ENCODE peak calls at places on chromosomes 11 and 22, in four cellular contexts. S is GM23338, W is sigmoid colon, R is Panc1. J is an unnamed sample.

GRCh38 chr11:69817265-69818236 is 1.7 kb downstream of the FGF3 start:
- DNase-seq in R (no peak), W (no peak), S (peak), J (no peak)

GRCh38 chr11:6320411-6321207 is at the start of gene CAVIN3:
- DNase-seq in R (no peak), W (peak), S (peak), J (peak)

GRCh38 chr11:114438303-114438702 is 964 bp upstream of the REXO2 start:
- DNase-seq in W (no peak), S (peak), R (no peak), J (no peak)

GRCh38 chr11:110584150-110584549 is 128.1 kb downstream of the ARHGAP20 start:
- DNase-seq in S (no peak), W (no peak), R (no peak), J (no peak)

GRCh38 chr11:126561327-126561893 is 205.9 kb downstream of the ST3GAL4 start:
- DNase-seq in S (peak), R (no peak), W (no peak), J (peak)

GRCh38 chr11:116267146-116267545 is 505.6 kb downstream of the BUD13 start:
- DNase-seq in R (no peak), S (no peak), W (no peak), J (no peak)

GRCh38 chr11:94747136-94748110 is 20.7 kb upstream of the AMOTL1 start:
- DNase-seq in W (no peak), S (no peak), R (no peak), J (no peak)

GRCh38 chr11:117834068-117834810 is 9.7 kb upstream of the FXYD2 start:
- DNase-seq in W (peak), R (no peak), S (no peak), J (no peak)

GRCh38 chr11:108880510-108880909 is 215.6 kb downstream of the DDX10 start:
- DNase-seq in S (no peak), R (no peak), W (no peak), J (no peak)

GRCh38 chr11:27416568-27417176 is 53.7 kb upstream of the CCDC34 start:
- DNase-seq in R (no peak), S (no peak), W (no peak), J (peak)

GRCh38 chr11:121418625-121419114 is 33.4 kb upstream of the SORL1 start:
- DNase-seq in W (no peak), R (no peak), S (no peak), J (no peak)

GRCh38 chr11:130861902-130862552 is 54.3 kb downstream of the SNX19 start:
- DNase-seq in W (peak), S (peak), R (peak), J (peak)

GRCh38 chr11:66338276-66339162 is 2.3 kb upstream of the RIN1 start:
- DNase-seq in W (peak), S (no peak), R (no peak), J (no peak)

GRCh38 chr11:279040-279965 is 1.1 kb downstream of the NLRP6 start:
- DNase-seq in S (no peak), R (no peak), W (peak), J (no peak)

GRCh38 chr22:26656896-26657851 is at the start of gene MIAT:
- DNase-seq in W (no peak), S (peak), R (no peak), J (no peak)

GRCh38 chr11:2171531-2171930 is at the start of gene TH:
- DNase-seq in W (no peak), S (no peak), R (no peak), J (no peak)

GRCh38 chr22:25896098-25896497 is 154.1 kb downstream of the MYO18B start:
- DNase-seq in S (peak), R (no peak), W (no peak), J (no peak)

GRCh38 chr11:79963886-79964660 is 523.2 kb upstream of the TENM4 start:
- DNase-seq in R (no peak), S (no peak), W (no peak), J (no peak)

GRCh38 chr11:112929432-112929831 is 31.8 kb upstream of the NCAM1 start:
- DNase-seq in W (no peak), S (no peak), R (no peak), J (no peak)

GRCh38 chr11:86395061-86395551 is 20.4 kb downstream of the CCDC81 start:
- DNase-seq in R (no peak), W (no peak), S (peak), J (peak)

GRCh38 chr11:116890193-116890592 is 52.8 kb upstream of the APOA1 start:
- DNase-seq in R (no peak), W (no peak), S (no peak), J (no peak)

GRCh38 chr22:19962909-19963806 is 21.5 kb upstream of the TXNRD2 start:
- DNase-seq in R (no peak), S (peak), W (no peak), J (peak)

GRCh38 chr11:69259072-69259471 is 34.9 kb upstream of the MYEOV start:
- DNase-seq in R (no peak), W (peak), S (no peak), J (no peak)

GRCh38 chr11:56916609-56917008 is 72.1 kb upstream of the OR5AK2 start:
- DNase-seq in S (no peak), R (no peak), W (no peak), J (no peak)

GRCh38 chr11:68282861-68283230 is 11.1 kb upstream of the C11orf24 start:
- DNase-seq in S (no peak), W (no peak), R (no peak), J (no peak)

GRCh38 chr11:71202966-71203365 is 49.4 kb downstream of the SHANK2 start:
- DNase-seq in R (no peak), S (no peak), W (peak), J (no peak)

GRCh38 chr22:37165066-37165465 is 15.3 kb upstream of the IL2RB start:
- DNase-seq in S (no peak), W (no peak), R (no peak), J (no peak)

GRCh38 chr22:49206281-49206680 is 621.4 kb downstream of the BRD1 start:
- DNase-seq in S (no peak), W (peak), R (no peak), J (no peak)

GRCh38 chr22:28477556-28477955 is 202.1 kb downstream of the TTC28 start:
- DNase-seq in R (no peak), W (no peak), S (no peak), J (no peak)

GRCh38 chr22:29503811-29504372 is 23.9 kb downstream of the NEFH start:
- DNase-seq in W (peak), S (no peak), R (no peak), J (peak)

GRCh38 chr11:95494856-95495255 is 263.9 kb upstream of the SESN3 start:
- DNase-seq in R (no peak), W (no peak), S (no peak), J (no peak)

GRCh38 chr11:85815186-85815911 is 4.4 kb upstream of the SYTL2 start:
- DNase-seq in S (no peak), W (no peak), R (no peak), J (no peak)

GRCh38 chr22:27226666-27227065 is 569.3 kb downstream of the MIAT start:
- DNase-seq in W (no peak), R (no peak), S (no peak), J (no peak)

GRCh38 chr11:14357843-14358728 is 897 bp downstream of the RRAS2 start:
- DNase-seq in R (no peak), S (peak), W (peak), J (peak)

GRCh38 chr11:20160425-20161229 is at the start of gene DBX1:
- DNase-seq in W (no peak), S (peak), R (no peak), J (no peak)

GRCh38 chr11:124865902-124866851 is 945 bp downstream of the ROBO3 start:
- DNase-seq in R (no peak), S (peak), W (peak), J (no peak)

GRCh38 chr11:117095301-117096139 is 2.7 kb downstream of the SIK3 start:
- DNase-seq in R (no peak), S (no peak), W (no peak), J (no peak)

GRCh38 chr11:122199661-122200060 is 83.6 kb upstream of the BLID start:
- DNase-seq in S (no peak), R (no peak), W (no peak), J (no peak)

GRCh38 chr22:50252081-50253045 is 1.3 kb upstream of the HDAC10 start:
- DNase-seq in S (peak), W (peak), R (no peak), J (peak)

GRCh38 chr11:12380565-12381325 is 3.4 kb downstream of the PARVA start:
- DNase-seq in R (no peak), S (no peak), W (no peak), J (no peak)

GRCh38 chr11:12377106-12377823 is at the start of gene PARVA:
- DNase-seq in S (peak), R (no peak), W (peak), J (peak)

GRCh38 chr11:12381875-12382274 is 4.5 kb downstream of the PARVA start:
- DNase-seq in R (no peak), S (no peak), W (no peak), J (no peak)

GRCh38 chr11:12376259-12376971 is 956 bp upstream of the PARVA start:
- DNase-seq in R (no peak), W (peak), S (no peak), J (no peak)

DNA sequence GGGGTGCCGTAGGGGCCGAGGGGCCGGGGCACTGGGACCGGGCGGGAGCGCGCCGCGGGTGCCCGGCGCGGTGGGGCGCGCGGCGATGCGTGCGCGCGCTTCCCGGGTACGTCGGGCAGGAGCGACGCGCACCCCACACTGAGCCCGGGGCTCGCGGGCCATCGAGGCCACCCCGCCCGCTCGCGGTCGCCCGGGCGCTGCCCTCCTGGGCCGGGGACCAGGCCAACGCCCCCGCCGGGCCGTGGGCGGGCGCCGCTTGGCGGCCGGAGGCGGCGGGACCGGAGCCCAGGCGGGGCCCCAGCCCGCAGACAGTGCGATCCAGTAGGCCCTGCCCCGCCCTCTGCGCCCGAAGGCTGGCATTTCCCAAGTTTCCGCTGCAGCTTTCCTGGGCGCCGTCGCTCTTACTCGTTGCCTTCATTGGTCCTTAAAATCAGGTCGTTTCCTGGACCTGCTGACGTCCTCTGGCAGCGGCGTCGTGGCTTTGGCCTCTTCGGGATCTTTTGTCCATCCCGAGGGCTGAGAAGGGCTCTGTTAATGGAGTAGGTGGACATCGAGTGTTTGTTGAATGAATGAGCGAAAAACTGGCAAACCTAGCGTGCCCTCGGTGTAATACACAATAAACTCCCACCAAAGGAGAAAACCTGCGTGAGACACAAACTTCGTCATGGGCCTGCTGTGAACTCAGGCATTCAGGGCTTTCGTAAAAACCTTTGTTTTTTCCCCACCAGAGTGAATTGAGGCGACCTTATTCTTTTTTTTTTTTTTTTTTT is 638 bp downstream of the PARVA start:
- DNase-seq in S (peak), R (peak), W (peak), J (peak)
- TF ChIP-seq POLR2AphosphoS5 in S (peak), R (no peak), W (peak), J (peak)

GRCh38 chr22:42967933-42968332 is 47.0 kb downstream of the PACSIN2 start:
- DNase-seq in W (peak), S (no peak), R (no peak), J (no peak)
- TF ChIP-seq POLR2AphosphoS5 in W (no peak), S (no peak), R (no peak), J (no peak)

GRCh38 chr11:75719639-75720239 is 2.1 kb downstream of the MOGAT2 start:
- DNase-seq in W (no peak), R (no peak), S (no peak), J (no peak)
- TF ChIP-seq POLR2AphosphoS5 in W (no peak), R (no peak), S (no peak), J (no peak)

GRCh38 chr11:63670738-63671321 is 346 bp downstream of the ATL3 start:
- DNase-seq in R (no peak), S (peak), W (peak), J (peak)

GRCh38 chr11:63670077-63670737 is 969 bp downstream of the ATL3 start:
- DNase-seq in W (no peak), R (no peak), S (no peak), J (no peak)

GRCh38 chr11:63672934-63673539 is 1.9 kb upstream of the ATL3 start:
- DNase-seq in W (no peak), S (no peak), R (no peak), J (no peak)

GRCh38 chr11:63672156-63672463 is 934 bp upstream of the ATL3 start:
- DNase-seq in S (no peak), W (no peak), R (no peak), J (no peak)

DNA sequence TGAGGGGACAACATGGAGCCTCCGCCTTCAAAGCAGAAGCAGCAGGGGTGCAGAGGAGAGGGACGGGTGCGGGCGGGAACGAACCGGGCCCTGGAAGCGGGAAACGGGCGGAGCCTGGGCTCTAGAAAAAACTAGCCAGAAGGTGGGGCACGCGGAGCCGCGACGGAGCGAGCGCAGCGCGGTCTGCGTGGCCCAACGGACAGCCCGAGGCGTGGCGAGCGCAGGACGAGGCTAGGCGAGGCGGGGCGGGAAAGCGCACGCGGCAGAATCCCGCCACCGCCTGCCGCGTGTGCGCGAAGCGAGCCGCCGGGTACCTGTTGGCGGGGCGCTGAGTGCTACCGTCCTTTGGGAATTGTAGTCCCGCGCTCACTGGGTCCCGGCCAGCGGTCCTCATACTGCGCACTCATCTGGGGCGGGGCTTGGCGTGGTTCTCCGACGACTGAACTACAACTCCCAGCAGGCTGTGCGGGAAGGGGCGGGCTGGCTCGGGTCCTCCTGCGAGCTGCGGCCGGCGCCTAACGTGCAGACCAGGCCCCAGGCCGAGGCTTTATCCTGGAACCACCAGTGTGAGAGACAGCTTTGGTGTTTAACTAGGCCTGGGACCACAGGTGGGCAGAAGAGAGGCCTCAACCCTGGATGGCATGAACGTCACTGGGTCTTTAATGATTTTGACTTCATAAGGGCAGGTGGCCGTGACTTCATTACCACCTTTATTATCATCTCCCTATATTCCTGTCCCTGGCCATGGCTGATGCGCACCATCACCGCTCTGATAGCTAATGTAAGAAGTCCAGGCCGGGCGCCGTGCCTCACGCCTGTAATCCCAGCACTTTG is at the start of gene ATL3:
- DNase-seq in S (peak), R (peak), W (peak), J (peak)
- TF ChIP-seq POLR2AphosphoS5 in S (peak), R (peak), W (peak), J (peak)

J was measured in prostate gland.